ENCODE peak calls at places on chromosomes 16 and 17, in ten cellular contexts. F, C, D, T, O, R, H, W, U and B are unnamed samples.

GRCh38 chr17:16081507-16082087 is 82.0 kb downstream of the TTC19 start:
- DNase-seq in F (no peak), C (no peak), D (no peak), T (no peak), O (no peak), R (no peak), H (no peak), W (no peak), U (no peak), B (no peak)

GRCh38 chr17:43456661-43457361 is 27.0 kb upstream of the DHX8 start:
- DNase-seq in F (peak; percentile 42), C (no peak), D (peak; percentile 61), T (no peak), O (no peak), R (no peak), H (peak; percentile 46), W (no peak), U (no peak), B (peak; percentile 94)

GRCh38 chr17:66255112-66255511 is 25.9 kb upstream of the APOH start:
- DNase-seq in F (peak; percentile 69), C (no peak), D (no peak), T (no peak), O (no peak), R (no peak), H (peak; percentile 72), W (peak; percentile 79), U (no peak), B (peak; percentile 38)

GRCh38 chr17:62630365-62631085 is 3.1 kb downstream of the MRC2 start:
- DNase-seq in F (peak; percentile 29), C (no peak), D (no peak), T (no peak), O (no peak), R (no peak), H (no peak), W (no peak), U (no peak), B (no peak)

GRCh38 chr17:63634163-63634562 is 11.9 kb downstream of the MAP3K3 start:
- DNase-seq in F (no peak), C (no peak), D (no peak), T (no peak), O (no peak), R (no peak), H (peak; percentile 10), W (no peak), U (no peak), B (no peak)

GRCh38 chr17:35121315-35121714 is at the start of gene FNDC8:
- DNase-seq in F (no peak), C (no peak), D (no peak), T (no peak), O (no peak), R (no peak), H (no peak), W (no peak), U (no peak), B (no peak)

GRCh38 chr16:89657442-89658220 is at the start of the genes CHMP1A and SPATA33:
- DNase-seq in F (peak; percentile 86), C (peak; percentile 90), D (peak; percentile 89), T (peak; percentile 92), O (peak; percentile 92), R (peak; percentile 93), H (peak; percentile 72), W (peak; percentile 66), U (peak; percentile 93), B (peak; percentile 72)

GRCh38 chr17:27778193-27778592 is 22.1 kb downstream of the NOS2 start:
- DNase-seq in F (peak; percentile 81), C (no peak), D (no peak), T (no peak), O (no peak), R (no peak), H (peak; percentile 91), W (no peak), U (no peak), B (no peak)

GRCh38 chr17:64209356-64209941 is 53.6 kb downstream of the TEX2 start:
- DNase-seq in F (no peak), C (no peak), D (no peak), T (no peak), O (no peak), R (no peak), H (no peak), W (no peak), U (no peak), B (no peak)

GRCh38 chr17:31281061-31281460 is 16.0 kb downstream of the OMG start:
- DNase-seq in F (no peak), C (no peak), D (no peak), T (no peak), O (no peak), R (no peak), H (no peak), W (no peak), U (no peak), B (no peak)

GRCh38 chr17:37019117-37019744 is 70.5 kb downstream of the AATF start:
- DNase-seq in F (no peak), C (no peak), D (no peak), T (no peak), O (no peak), R (no peak), H (no peak), W (no peak), U (no peak), B (no peak)

GRCh38 chr16:80023865-80024264 is 423.3 kb upstream of the MAF start:
- DNase-seq in F (no peak), C (no peak), D (no peak), T (no peak), O (no peak), R (no peak), H (peak; percentile 28), W (peak; percentile 70), U (no peak), B (no peak)

GRCh38 chr16:81204794-81205680 is 33.5 kb upstream of the BCO1 start:
- DNase-seq in F (peak; percentile 36), C (no peak), D (no peak), T (no peak), O (no peak), R (no peak), H (peak; percentile 50), W (no peak), U (no peak), B (peak; percentile 9)

GRCh38 chr16:48369765-48370164 is 15.4 kb downstream of the SIAH1 start:
- DNase-seq in F (no peak), C (no peak), D (no peak), T (no peak), O (no peak), R (no peak), H (peak; percentile 24), W (no peak), U (no peak), B (no peak)

GRCh38 chr16:84115919-84116719 is 623 bp downstream of the MBTPS1 start:
- DNase-seq in F (peak; percentile 44), C (no peak), D (peak; percentile 50), T (peak; percentile 45), O (no peak), R (no peak), H (peak; percentile 56), W (peak; percentile 37), U (no peak), B (no peak)

GRCh38 chr17:36545093-36545464 is 360 bp downstream of the GGNBP2 start:
- DNase-seq in F (no peak), C (no peak), D (no peak), T (no peak), O (no peak), R (no peak), H (no peak), W (no peak), U (peak; percentile 89), B (no peak)

GRCh38 chr16:48949636-48950035 is 332.0 kb downstream of the CBLN1 start:
- DNase-seq in F (peak; percentile 35), C (no peak), D (no peak), T (no peak), O (no peak), R (no peak), H (peak; percentile 51), W (no peak), U (no peak), B (no peak)

GRCh38 chr17:73196500-73196899 is 3.6 kb downstream of the COG1 start:
- DNase-seq in F (no peak), C (no peak), D (no peak), T (no peak), O (no peak), R (peak; percentile 39), H (peak; percentile 25), W (no peak), U (no peak), B (no peak)

GRCh38 chr16:88383401-88384221 is 852 bp downstream of the ZNF469 start:
- DNase-seq in F (no peak), C (peak; percentile 46), D (peak; percentile 48), T (no peak), O (peak; percentile 62), R (peak; percentile 61), H (peak; percentile 48), W (no peak), U (peak; percentile 67), B (peak; percentile 39)

GRCh38 chr16:35564148-35564547 is 2104.7 kb downstream of the TP53TG3F start:
- DNase-seq in F (no peak), C (no peak), D (no peak), T (no peak), O (no peak), R (no peak), H (no peak), W (no peak), U (no peak), B (no peak)
- H3K9me3 ChIP-seq in F (peaks cover 5% of the 10 kb centered on the region), C (no peaks in the 10 kb centered on the region), D (no peaks in the 10 kb centered on the region), T (peaks cover 4% of the 10 kb centered on the region), O (no peaks in the 10 kb centered on the region), R (no peaks in the 10 kb centered on the region), H (no peaks in the 10 kb centered on the region), W (no peaks in the 10 kb centered on the region), U (no peaks in the 10 kb centered on the region), B (no peaks in the 10 kb centered on the region)

GRCh38 chr16:68577352-68577853 is 38.3 kb downstream of the ZFP90 start:
- DNase-seq in F (no peak), C (no peak), D (no peak), T (no peak), O (no peak), R (no peak), H (no peak), W (no peak), U (no peak), B (no peak)
- H3K9me3 ChIP-seq in F (peaks cover 30% of the 10 kb centered on the region), C (peaks cover 100% of the 10 kb centered on the region), D (peaks cover 54% of the 10 kb centered on the region), T (peaks cover 33% of the 10 kb centered on the region), O (no peaks in the 10 kb centered on the region), R (peaks cover 90% of the 10 kb centered on the region), H (peaks cover 2% of the 10 kb centered on the region), W (peaks cover 18% of the 10 kb centered on the region), U (peaks cover 43% of the 10 kb centered on the region), B (peaks cover 21% of the 10 kb centered on the region)

DNA sequence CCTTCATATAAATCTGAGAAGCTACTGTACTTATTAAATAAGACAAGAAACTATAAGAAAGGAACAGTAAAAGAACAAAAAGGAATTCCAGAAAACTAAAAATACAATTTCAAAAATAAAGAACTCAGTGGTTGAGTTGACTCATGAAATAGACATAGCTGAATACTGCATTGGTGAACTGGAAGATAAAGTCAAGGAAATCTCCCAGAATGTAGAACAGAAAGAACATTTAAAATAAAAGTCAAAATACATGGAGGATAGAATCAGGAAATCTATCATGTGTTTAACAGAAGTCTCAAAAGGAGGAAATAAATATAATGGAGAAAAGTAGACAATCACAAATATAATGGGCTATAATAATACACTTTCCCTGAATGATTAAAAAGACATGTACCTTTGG is 136.4 kb upstream of the PMFBP1 start:
- DNase-seq in F (no peak), C (no peak), D (no peak), T (no peak), O (no peak), R (no peak), H (no peak), W (no peak), U (no peak), B (no peak)
- H3K9me3 ChIP-seq in F (no peaks in the 10 kb centered on the region), C (peaks cover 23% of the 10 kb centered on the region), D (no peaks in the 10 kb centered on the region), T (no peaks in the 10 kb centered on the region), O (no peaks in the 10 kb centered on the region), R (peaks cover 4% of the 10 kb centered on the region), H (no peaks in the 10 kb centered on the region), W (no peaks in the 10 kb centered on the region), U (no peaks in the 10 kb centered on the region), B (no peaks in the 10 kb centered on the region)

GRCh38 chr16:35510701-35511100 is 2051.3 kb downstream of the TP53TG3F start:
- DNase-seq in F (no peak), C (no peak), D (no peak), T (no peak), O (no peak), R (no peak), H (no peak), W (no peak), U (no peak), B (no peak)
- H3K9me3 ChIP-seq in F (peaks cover 22% of the 10 kb centered on the region), C (peaks cover 5% of the 10 kb centered on the region), D (no peaks in the 10 kb centered on the region), T (no peaks in the 10 kb centered on the region), O (no peaks in the 10 kb centered on the region), R (no peaks in the 10 kb centered on the region), H (peaks cover 2% of the 10 kb centered on the region), W (no peaks in the 10 kb centered on the region), U (peaks cover 15% of the 10 kb centered on the region), B (peaks cover 2% of the 10 kb centered on the region)